ENCODE peak calls at places on chromosomes 16 and 17, in five cellular contexts. A is B cell, D is adrenal gland, X is IMR-90, O is progenitor cell of endocrine pancreas. I is an unnamed sample.

GRCh38 chr17:12883472-12883871 is 94.2 kb downstream of the ARHGAP44 start:
- DNase-seq in A (no peak), D (no peak), X (no peak), O (no peak), I (no peak)

GRCh38 chr17:2837147-2837561 is 40.9 kb downstream of the RAP1GAP2 start:
- DNase-seq in A (peak), D (no peak), X (no peak), O (no peak), I (no peak)

GRCh38 chr16:76574651-76575050 is 297.4 kb downstream of the CNTNAP4 start:
- DNase-seq in A (no peak), D (no peak), X (no peak), O (no peak), I (no peak)

GRCh38 chr17:57215317-57215716 is 41.0 kb upstream of the MSI2 start:
- DNase-seq in A (no peak), D (peak), X (no peak), O (no peak), I (no peak)

GRCh38 chr17:76594676-76595075 is 9.0 kb upstream of the ST6GALNAC2 start:
- DNase-seq in A (no peak), D (no peak), X (no peak), O (no peak), I (no peak)

GRCh38 chr17:17728550-17729251 is 47.4 kb downstream of the RAI1 start:
- DNase-seq in A (no peak), D (no peak), X (no peak), O (no peak), I (no peak)

GRCh38 chr17:41835800-41836549 is at the start of gene NT5C3B:
- DNase-seq in A (peak), D (peak), X (no peak), O (peak), I (no peak)

GRCh38 chr17:7439462-7440112 is at the start of gene FGF11:
- DNase-seq in A (no peak), D (no peak), X (no peak), O (no peak), I (no peak)

GRCh38 chr16:27174007-27174406 is 29.3 kb upstream of the KDM8 start:
- DNase-seq in A (peak), D (no peak), X (no peak), O (no peak), I (no peak)

GRCh38 chr17:14790518-14790917 is 474.6 kb downstream of the PMP22 start:
- DNase-seq in A (no peak), D (no peak), X (peak), O (no peak), I (no peak)

GRCh38 chr16:82935781-82936180 is 309.0 kb downstream of the CDH13 start:
- DNase-seq in A (no peak), D (no peak), X (no peak), O (no peak), I (no peak)
- TF ChIP-seq CTCF in A (no peak), D (no peak), X (no peak), O (no peak), I (no peak)

GRCh38 chr16:83578146-83578545 is 229.6 kb upstream of the HSBP1 start:
- DNase-seq in A (no peak), D (no peak), X (no peak), O (no peak), I (no peak)

GRCh38 chr16:83574388-83574787 is 233.4 kb upstream of the HSBP1 start:
- DNase-seq in A (no peak), D (no peak), X (peak), O (no peak), I (no peak)

GRCh38 chr16:83579431-83579830 is 228.3 kb upstream of the HSBP1 start:
- DNase-seq in A (no peak), D (no peak), X (no peak), O (no peak), I (no peak)

GRCh38 chr16:83579027-83579426 is 228.8 kb upstream of the HSBP1 start:
- DNase-seq in A (no peak), D (no peak), X (no peak), O (no peak), I (no peak)

GRCh38 chr16:83577201-83577600 is 230.6 kb upstream of the HSBP1 start:
- DNase-seq in A (no peak), D (no peak), X (no peak), O (no peak), I (no peak)
- TF ChIP-seq CTCF in A (no peak), D (no peak), X (no peak), O (no peak), I (no peak)

DNA sequence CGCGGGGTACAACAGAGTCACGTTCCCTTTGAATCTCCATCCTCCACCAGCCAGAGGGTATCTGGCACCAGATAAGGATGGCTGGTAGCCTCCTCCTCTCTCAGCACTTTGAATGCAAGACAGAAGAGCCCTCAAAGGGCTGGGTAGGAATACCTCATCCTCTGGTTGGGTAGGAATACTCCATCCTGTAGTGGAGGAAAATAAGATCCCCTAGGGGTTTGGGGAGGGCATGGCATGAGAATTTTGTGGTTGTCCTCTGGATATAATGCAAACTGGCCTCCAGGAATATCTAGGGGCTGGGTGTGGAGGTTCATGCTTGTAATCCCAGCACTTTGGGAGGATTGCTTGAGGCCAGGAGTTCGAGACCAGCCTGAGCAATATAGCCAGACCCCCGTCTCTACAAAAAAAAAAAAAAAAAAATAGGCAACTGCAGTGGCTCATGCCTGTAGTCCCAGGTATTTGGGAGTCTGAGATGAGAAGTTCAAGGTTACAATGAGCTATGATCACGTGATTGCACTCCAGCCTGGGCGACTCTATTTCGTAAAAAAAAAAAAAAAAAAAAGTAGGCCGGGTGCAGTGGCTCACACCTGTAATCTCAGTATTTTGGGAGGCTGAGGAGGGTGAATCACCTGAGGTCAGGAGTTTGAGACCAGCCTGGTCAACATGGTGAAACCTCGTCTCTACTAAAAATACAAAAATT is 2.7 kb downstream of the IGFBP4 start:
- DNase-seq in A (no peak), D (no peak), X (peak), O (no peak), I (no peak)
- TF ChIP-seq CTCF in A (no peak), D (peak), X (peak), O (peak), I (peak)

GRCh38 chr17:74737299-74738050 is 419 bp downstream of the RAB37 start:
- DNase-seq in A (peak), D (no peak), X (no peak), O (no peak), I (no peak)
- TF ChIP-seq CTCF in A (peak), D (peak), X (peak), O (peak), I (peak)

GRCh38 chr17:40718904-40719303 is 15.4 kb upstream of the KRT24 start:
- DNase-seq in A (no peak), D (no peak), X (no peak), O (no peak), I (no peak)
- TF ChIP-seq CTCF in A (no peak), D (no peak), X (no peak), O (no peak), I (no peak)

DNA sequence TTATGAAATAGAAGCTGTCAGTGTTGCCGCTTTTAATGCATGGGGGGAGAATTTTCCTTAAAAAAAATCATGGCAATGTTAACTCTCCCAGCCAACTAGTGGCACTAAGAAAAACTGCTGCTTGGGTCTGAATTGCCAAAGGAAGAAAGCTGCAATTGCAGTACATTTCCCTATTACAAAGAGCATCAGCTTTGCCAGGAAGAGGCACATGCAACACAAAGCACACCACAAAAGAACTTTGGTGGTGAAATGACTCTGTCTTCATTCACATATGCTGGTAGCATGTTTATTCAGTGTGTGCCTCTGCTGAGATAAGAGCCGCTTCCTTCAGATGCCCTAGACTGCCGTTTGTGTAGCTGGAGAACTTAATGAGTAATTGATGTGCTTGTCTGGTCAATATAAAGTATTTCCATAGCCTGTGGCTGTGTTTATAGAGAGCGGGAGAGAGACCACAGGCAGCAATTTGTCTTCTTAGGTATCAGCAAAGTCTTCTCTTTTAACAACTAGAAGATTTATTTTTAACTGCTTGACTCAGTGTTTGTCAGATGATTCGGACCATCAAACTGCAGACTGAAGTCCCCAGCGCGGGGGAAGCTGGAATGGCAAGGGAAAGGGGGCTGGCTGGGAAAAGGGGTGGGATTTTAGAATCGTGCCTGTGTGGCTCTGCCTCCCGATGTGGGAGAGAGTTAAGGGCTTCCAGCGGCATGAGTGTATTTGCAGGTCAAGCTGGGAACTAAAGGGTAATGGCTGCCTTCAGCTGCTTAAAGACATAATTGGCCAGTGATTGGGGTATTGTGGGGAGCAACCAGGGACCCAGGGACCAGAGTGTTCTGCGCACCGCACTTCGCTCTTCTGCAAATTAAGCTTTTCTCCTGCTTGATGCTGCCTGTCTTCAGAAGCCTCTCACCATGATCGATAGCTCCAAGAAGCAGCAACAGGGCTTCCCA is 115.2 kb downstream of the MRTFB start:
- DNase-seq in A (no peak), D (no peak), X (peak), O (no peak), I (no peak)
- TF ChIP-seq CTCF in A (no peak), D (peak), X (peak), O (peak), I (peak)

GRCh38 chr17:45316271-45317112 is at the start of gene MAP3K14:
- DNase-seq in A (peak), D (peak), X (peak), O (peak), I (peak)
- TF ChIP-seq CTCF in A (no peak), D (peak), X (peak), O (peak), I (peak)

GRCh38 chr17:27428781-27429505 is 27.3 kb upstream of the KSR1 start:
- DNase-seq in A (no peak), D (no peak), X (no peak), O (no peak), I (no peak)

GRCh38 chr17:27429666-27430382 is 26.4 kb upstream of the KSR1 start:
- DNase-seq in A (no peak), D (no peak), X (no peak), O (no peak), I (no peak)

GRCh38 chr17:27433521-27433920 is 22.7 kb upstream of the KSR1 start:
- DNase-seq in A (no peak), D (no peak), X (no peak), O (no peak), I (no peak)

GRCh38 chr17:27430383-27430840 is 25.8 kb upstream of the KSR1 start:
- DNase-seq in A (no peak), D (no peak), X (no peak), O (no peak), I (no peak)

GRCh38 chr17:27430882-27431491 is 25.3 kb upstream of the KSR1 start:
- DNase-seq in A (no peak), D (peak), X (peak), O (peak), I (no peak)
- TF ChIP-seq CTCF in A (peak), D (peak), X (peak), O (peak), I (peak)

I was measured in type B pancreatic cell.